ENCODE peak calls at places on chromosomes 11 and 22, in six cellular contexts. Q, K, Y, I, D and A are unnamed samples.

GRCh38 chr11:116692318-116693106 is 80.3 kb downstream of the BUD13 start:
- DNase-seq in Y (no peak), K (no peak), Q (peak; percentile 37), I (no peak), D (no peak), A (peak; percentile 76)

GRCh38 chr11:84564180-84564866 is 1062.8 kb downstream of the DLG2 start:
- DNase-seq in D (peak; percentile 32), Y (no peak), K (no peak), I (no peak), Q (no peak), A (no peak)

GRCh38 chr22:29706991-29707390 is 12.8 kb upstream of the CABP7 start:
- DNase-seq in K (no peak), D (no peak), Y (peak; percentile 47), Q (no peak), I (no peak), A (no peak)

GRCh38 chr22:40976866-40977700 is 25.9 kb downstream of the RBX1 start:
- DNase-seq in D (no peak), Y (no peak), Q (no peak), K (no peak), I (no peak), A (no peak)

GRCh38 chr22:44133901-44134511 is 46.7 kb upstream of the PARVG start:
- DNase-seq in K (no peak), Q (no peak), Y (no peak), D (no peak), I (no peak), A (no peak)

GRCh38 chr11:19664896-19665548 is 47.6 kb upstream of the NAV2 start:
- DNase-seq in Y (peak; percentile 49), I (no peak), Q (no peak), D (no peak), K (peak; percentile 87), A (no peak)

GRCh38 chr22:46107753-46108563 is 42.4 kb upstream of the PPARA start:
- DNase-seq in K (no peak), D (no peak), I (no peak), Q (no peak), Y (no peak), A (no peak)

GRCh38 chr11:31022080-31022479 is 347.5 kb downstream of the DCDC1 start:
- DNase-seq in K (no peak), D (no peak), Y (no peak), Q (no peak), I (no peak), A (no peak)

GRCh38 chr11:10233581-10233980 is 60.4 kb downstream of the SBF2 start:
- DNase-seq in K (no peak), D (no peak), I (no peak), Y (no peak), Q (no peak), A (no peak)

GRCh38 chr22:46052331-46052771 is 75.4 kb upstream of the WNT7B start:
- DNase-seq in Q (no peak), K (no peak), I (no peak), D (no peak), Y (no peak), A (no peak)

GRCh38 chr11:10777806-10778205 is 26.8 kb downstream of the CTR9 start:
- DNase-seq in K (no peak), Y (no peak), D (no peak), I (no peak), Q (no peak), A (no peak)

GRCh38 chr11:12950681-12951080 is 58.4 kb upstream of the RASSF10 start:
- DNase-seq in I (no peak), Y (no peak), K (no peak), D (no peak), Q (no peak), A (no peak)

GRCh38 chr11:34168642-34169051 is 63.2 kb downstream of the NAT10 start:
- DNase-seq in Y (no peak), D (no peak), K (no peak), I (no peak), Q (no peak), A (no peak)